ENCODE peak calls at places on chromosome 4, in five cellular contexts. One of them, this sample, is unnamed.

GRCh38 chr4:41693629-41694028 is 54.9 kb downstream of the PHOX2B start:
- DNase-seq in ovary: no peak
- DNase-seq in left lung: no peak
- DNase-seq in upper lobe of right lung: no peak
- DNase-seq in CD4-positive, alpha-beta T cell: no peak
- DNase-seq in this sample: no peak

GRCh38 chr4:153486281-153487151 is 20.4 kb downstream of the TMEM131L start:
- DNase-seq in ovary: no peak
- DNase-seq in left lung: no peak
- DNase-seq in upper lobe of right lung: no peak
- DNase-seq in CD4-positive, alpha-beta T cell: no peak
- DNase-seq in this sample: peak

GRCh38 chr4:121192500-121192899 is 28.4 kb upstream of the TNIP3 start:
- DNase-seq in ovary: no peak
- DNase-seq in left lung: no peak
- DNase-seq in upper lobe of right lung: no peak
- DNase-seq in CD4-positive, alpha-beta T cell: no peak
- DNase-seq in this sample: peak

GRCh38 chr4:83626245-83626843 is 90.4 kb downstream of the GPAT3 start:
- DNase-seq in ovary: no peak
- DNase-seq in left lung: no peak
- DNase-seq in upper lobe of right lung: no peak
- DNase-seq in CD4-positive, alpha-beta T cell: no peak
- DNase-seq in this sample: no peak

GRCh38 chr4:64230709-64231310 is 178.4 kb downstream of the TECRL start:
- DNase-seq in ovary: no peak
- DNase-seq in left lung: no peak
- DNase-seq in upper lobe of right lung: no peak
- DNase-seq in CD4-positive, alpha-beta T cell: no peak
- DNase-seq in this sample: peak

GRCh38 chr4:11503166-11503565 is 74.5 kb upstream of the HS3ST1 start:
- DNase-seq in ovary: no peak
- DNase-seq in left lung: no peak
- DNase-seq in upper lobe of right lung: no peak
- DNase-seq in CD4-positive, alpha-beta T cell: no peak
- DNase-seq in this sample: no peak

GRCh38 chr4:40763228-40763716 is 13.5 kb downstream of the NSUN7 start:
- DNase-seq in ovary: no peak
- DNase-seq in left lung: no peak
- DNase-seq in upper lobe of right lung: no peak
- DNase-seq in CD4-positive, alpha-beta T cell: no peak
- DNase-seq in this sample: no peak

GRCh38 chr4:187780070-187780469 is 215.5 kb upstream of the ZFP42 start:
- DNase-seq in ovary: no peak
- DNase-seq in left lung: no peak
- DNase-seq in upper lobe of right lung: no peak
- DNase-seq in CD4-positive, alpha-beta T cell: no peak
- DNase-seq in this sample: no peak

GRCh38 chr4:79652232-79652631 is 244.2 kb upstream of the GK2 start:
- DNase-seq in ovary: no peak
- DNase-seq in left lung: no peak
- DNase-seq in upper lobe of right lung: no peak
- DNase-seq in CD4-positive, alpha-beta T cell: no peak
- DNase-seq in this sample: no peak

GRCh38 chr4:74237425-74237966 is 70.8 kb upstream of the EPGN start:
- DNase-seq in ovary: no peak
- DNase-seq in left lung: no peak
- DNase-seq in upper lobe of right lung: no peak
- DNase-seq in CD4-positive, alpha-beta T cell: no peak
- DNase-seq in this sample: no peak

GRCh38 chr4:124953059-124953850 is 240.7 kb upstream of the ANKRD50 start:
- DNase-seq in ovary: no peak
- DNase-seq in left lung: no peak
- DNase-seq in upper lobe of right lung: no peak
- DNase-seq in CD4-positive, alpha-beta T cell: no peak
- DNase-seq in this sample: no peak

GRCh38 chr4:122456228-122457106 is at the start of gene IL2:
- DNase-seq in ovary: no peak
- DNase-seq in left lung: no peak
- DNase-seq in upper lobe of right lung: no peak
- DNase-seq in CD4-positive, alpha-beta T cell: no peak
- DNase-seq in this sample: no peak

GRCh38 chr4:56531823-56532222 is 26.2 kb downstream of the ARL9 start:
- DNase-seq in ovary: no peak
- DNase-seq in left lung: no peak
- DNase-seq in upper lobe of right lung: no peak
- DNase-seq in CD4-positive, alpha-beta T cell: no peak
- DNase-seq in this sample: no peak

GRCh38 chr4:41865306-41865980 is 69.8 kb upstream of the TMEM33 start:
- DNase-seq in ovary: no peak
- DNase-seq in left lung: peak
- DNase-seq in upper lobe of right lung: peak
- DNase-seq in CD4-positive, alpha-beta T cell: no peak
- DNase-seq in this sample: peak

GRCh38 chr4:87499415-87500106 is 29.6 kb downstream of the SPARCL1 start:
- DNase-seq in ovary: no peak
- DNase-seq in left lung: no peak
- DNase-seq in upper lobe of right lung: no peak
- DNase-seq in CD4-positive, alpha-beta T cell: no peak
- DNase-seq in this sample: no peak

GRCh38 chr4:86015412-86016350 is 344.2 kb downstream of the MAPK10 start:
- DNase-seq in ovary: no peak
- DNase-seq in left lung: no peak
- DNase-seq in upper lobe of right lung: no peak
- DNase-seq in CD4-positive, alpha-beta T cell: no peak
- DNase-seq in this sample: no peak

GRCh38 chr4:10655968-10656367 is 28.6 kb downstream of the CLNK start:
- DNase-seq in ovary: no peak
- DNase-seq in left lung: no peak
- DNase-seq in upper lobe of right lung: no peak
- DNase-seq in CD4-positive, alpha-beta T cell: no peak
- DNase-seq in this sample: no peak

GRCh38 chr4:128707864-128708263 is 101.6 kb upstream of the JADE1 start:
- DNase-seq in ovary: no peak
- DNase-seq in left lung: no peak
- DNase-seq in upper lobe of right lung: no peak
- DNase-seq in CD4-positive, alpha-beta T cell: no peak
- DNase-seq in this sample: no peak

GRCh38 chr4:83771113-83771705 is 235.3 kb downstream of the GPAT3 start:
- DNase-seq in ovary: no peak
- DNase-seq in left lung: peak
- DNase-seq in upper lobe of right lung: no peak
- DNase-seq in CD4-positive, alpha-beta T cell: no peak
- DNase-seq in this sample: peak

GRCh38 chr4:117893207-117893606 is 141.1 kb upstream of the NDST3 start:
- DNase-seq in ovary: no peak
- DNase-seq in left lung: no peak
- DNase-seq in upper lobe of right lung: no peak
- DNase-seq in CD4-positive, alpha-beta T cell: no peak
- DNase-seq in this sample: no peak

GRCh38 chr4:142778908-142779307 is 67.2 kb downstream of the INPP4B start:
- DNase-seq in ovary: no peak
- DNase-seq in left lung: no peak
- DNase-seq in upper lobe of right lung: no peak
- DNase-seq in CD4-positive, alpha-beta T cell: no peak
- DNase-seq in this sample: no peak

GRCh38 chr4:8185280-8185679 is 13.8 kb upstream of the SH3TC1 start:
- DNase-seq in ovary: no peak
- DNase-seq in left lung: no peak
- DNase-seq in upper lobe of right lung: no peak
- DNase-seq in CD4-positive, alpha-beta T cell: no peak
- DNase-seq in this sample: no peak

GRCh38 chr4:15870079-15870478 is 68.5 kb downstream of the FGFBP1 start:
- DNase-seq in ovary: no peak
- DNase-seq in left lung: no peak
- DNase-seq in upper lobe of right lung: no peak
- DNase-seq in CD4-positive, alpha-beta T cell: no peak
- DNase-seq in this sample: no peak

GRCh38 chr4:127055349-127055748 is 577.4 kb upstream of the INTU start:
- DNase-seq in ovary: no peak
- DNase-seq in left lung: no peak
- DNase-seq in upper lobe of right lung: no peak
- DNase-seq in CD4-positive, alpha-beta T cell: no peak
- DNase-seq in this sample: no peak

GRCh38 chr4:8351931-8352367 is 82.4 kb downstream of the HTRA3 start:
- DNase-seq in ovary: peak
- DNase-seq in left lung: peak
- DNase-seq in upper lobe of right lung: peak
- DNase-seq in CD4-positive, alpha-beta T cell: no peak
- DNase-seq in this sample: no peak

GRCh38 chr4:52877006-52877405 is 14.9 kb downstream of the RASL11B start:
- DNase-seq in ovary: no peak
- DNase-seq in left lung: no peak
- DNase-seq in upper lobe of right lung: no peak
- DNase-seq in CD4-positive, alpha-beta T cell: no peak
- DNase-seq in this sample: peak

GRCh38 chr4:108763226-108763593 is 357 bp upstream of the ETNPPL start:
- DNase-seq in ovary: no peak
- DNase-seq in left lung: no peak
- DNase-seq in upper lobe of right lung: no peak
- DNase-seq in CD4-positive, alpha-beta T cell: no peak
- DNase-seq in this sample: no peak

GRCh38 chr4:102809190-102809589 is 18.2 kb downstream of the UBE2D3 start:
- DNase-seq in ovary: no peak
- DNase-seq in left lung: no peak
- DNase-seq in upper lobe of right lung: no peak
- DNase-seq in CD4-positive, alpha-beta T cell: no peak
- DNase-seq in this sample: no peak

GRCh38 chr4:102808009-102808408 is 19.3 kb downstream of the UBE2D3 start:
- DNase-seq in ovary: no peak
- DNase-seq in left lung: no peak
- DNase-seq in upper lobe of right lung: no peak
- DNase-seq in CD4-positive, alpha-beta T cell: no peak
- DNase-seq in this sample: no peak

GRCh38 chr4:102807345-102807744 is 20.0 kb downstream of the UBE2D3 start:
- DNase-seq in ovary: no peak
- DNase-seq in left lung: no peak
- DNase-seq in upper lobe of right lung: no peak
- DNase-seq in CD4-positive, alpha-beta T cell: no peak
- DNase-seq in this sample: no peak

DNA sequence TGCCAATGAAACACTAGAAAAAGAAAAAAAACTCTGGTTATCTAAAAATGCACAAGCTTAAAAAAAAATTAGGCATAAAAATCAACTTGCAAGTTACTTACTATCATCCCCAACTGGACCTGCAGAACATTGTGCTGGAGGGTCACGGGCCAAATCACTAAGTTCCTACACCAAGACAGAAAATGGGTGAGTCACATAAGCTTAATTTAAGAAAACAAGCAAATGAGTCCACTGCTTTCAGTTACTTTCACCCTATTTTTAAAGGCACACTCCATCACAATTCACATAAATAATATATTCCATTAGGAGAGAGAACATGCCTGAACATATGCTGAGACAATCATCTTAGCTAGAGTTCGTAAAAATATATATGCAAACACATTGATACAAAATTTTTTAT is 17.7 kb downstream of the UBE2D3 start:
- DNase-seq in ovary: no peak
- DNase-seq in left lung: no peak
- DNase-seq in upper lobe of right lung: no peak
- DNase-seq in CD4-positive, alpha-beta T cell: no peak
- DNase-seq in this sample: no peak
- H3K27ac ChIP-seq in ovary: no peak
- H3K27ac ChIP-seq in left lung: no peak
- H3K27ac ChIP-seq in upper lobe of right lung: no peak
- H3K27ac ChIP-seq in CD4-positive, alpha-beta T cell: no peak
- H3K27ac ChIP-seq in this sample: no peak

GRCh38 chr4:169773889-169774288 is 16.1 kb upstream of the HPF1 start:
- DNase-seq in ovary: no peak
- DNase-seq in left lung: no peak
- DNase-seq in upper lobe of right lung: no peak
- DNase-seq in CD4-positive, alpha-beta T cell: no peak
- DNase-seq in this sample: no peak

GRCh38 chr4:169770411-169770810 is 12.7 kb upstream of the HPF1 start:
- DNase-seq in ovary: no peak
- DNase-seq in left lung: no peak
- DNase-seq in upper lobe of right lung: no peak
- DNase-seq in CD4-positive, alpha-beta T cell: no peak
- DNase-seq in this sample: no peak

GRCh38 chr4:169774466-169775445 is 17.0 kb upstream of the HPF1 start:
- DNase-seq in ovary: no peak
- DNase-seq in left lung: peak
- DNase-seq in upper lobe of right lung: no peak
- DNase-seq in CD4-positive, alpha-beta T cell: peak
- DNase-seq in this sample: peak
- TF ChIP-seq CTCF in ovary: no peak
- TF ChIP-seq CTCF in left lung: no peak
- TF ChIP-seq CTCF in upper lobe of right lung: peak
- TF ChIP-seq CTCF in CD4-positive, alpha-beta T cell: peak
- TF ChIP-seq CTCF in this sample: peak

GRCh38 chr4:168524897-168525296 is 28.0 kb downstream of the PALLD start:
- DNase-seq in ovary: no peak
- DNase-seq in left lung: no peak
- DNase-seq in upper lobe of right lung: no peak
- DNase-seq in CD4-positive, alpha-beta T cell: no peak
- DNase-seq in this sample: no peak

GRCh38 chr4:168524006-168524405 is 27.2 kb downstream of the PALLD start:
- DNase-seq in ovary: no peak
- DNase-seq in left lung: no peak
- DNase-seq in upper lobe of right lung: no peak
- DNase-seq in CD4-positive, alpha-beta T cell: no peak
- DNase-seq in this sample: no peak

GRCh38 chr4:168521736-168522135 is 24.9 kb downstream of the PALLD start:
- DNase-seq in ovary: no peak
- DNase-seq in left lung: no peak
- DNase-seq in upper lobe of right lung: no peak
- DNase-seq in CD4-positive, alpha-beta T cell: no peak
- DNase-seq in this sample: no peak

GRCh38 chr4:168522829-168523228 is 26.0 kb downstream of the PALLD start:
- DNase-seq in ovary: no peak
- DNase-seq in left lung: no peak
- DNase-seq in upper lobe of right lung: no peak
- DNase-seq in CD4-positive, alpha-beta T cell: no peak
- DNase-seq in this sample: no peak

GRCh38 chr4:168522371-168522770 is 25.5 kb downstream of the PALLD start:
- DNase-seq in ovary: no peak
- DNase-seq in left lung: no peak
- DNase-seq in upper lobe of right lung: no peak
- DNase-seq in CD4-positive, alpha-beta T cell: no peak
- DNase-seq in this sample: no peak
- H3K27ac ChIP-seq in ovary: no peak
- H3K27ac ChIP-seq in left lung: no peak
- H3K27ac ChIP-seq in upper lobe of right lung: no peak
- H3K27ac ChIP-seq in CD4-positive, alpha-beta T cell: no peak
- H3K27ac ChIP-seq in this sample: no peak

DNA sequence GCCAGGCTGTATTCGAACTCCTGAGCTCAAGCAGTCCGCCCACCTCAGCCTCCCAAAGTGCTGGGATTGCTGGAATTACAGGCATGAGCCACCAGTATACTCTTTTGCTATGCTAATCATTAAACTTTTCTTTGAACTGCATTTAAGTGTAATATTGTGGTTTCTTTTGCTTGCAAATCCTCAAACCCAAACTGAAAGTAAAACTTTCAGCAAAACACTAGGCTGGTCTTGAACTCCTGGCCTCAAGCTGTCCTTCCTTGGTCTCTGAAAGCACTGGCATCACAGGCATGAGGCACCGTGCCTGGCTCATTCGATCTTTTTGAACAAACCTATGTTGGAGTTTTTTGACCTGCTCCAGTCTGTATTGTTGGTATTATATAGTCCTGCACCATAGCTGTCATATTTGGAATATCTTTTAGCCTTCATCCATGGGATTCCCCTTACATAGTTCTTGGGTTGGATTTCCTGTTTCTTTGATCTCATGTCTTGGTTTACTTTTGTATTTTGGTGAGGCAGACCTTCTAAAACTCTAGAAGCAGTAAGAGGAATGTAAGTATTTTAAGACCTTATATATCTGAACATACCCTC is 34.1 kb downstream of the MOB1B start:
- DNase-seq in ovary: no peak
- DNase-seq in left lung: no peak
- DNase-seq in upper lobe of right lung: no peak
- DNase-seq in CD4-positive, alpha-beta T cell: no peak
- DNase-seq in this sample: no peak
- TF ChIP-seq CTCF in ovary: no peak
- TF ChIP-seq CTCF in left lung: no peak
- TF ChIP-seq CTCF in upper lobe of right lung: no peak
- TF ChIP-seq CTCF in CD4-positive, alpha-beta T cell: no peak
- TF ChIP-seq CTCF in this sample: no peak

This sample was measured in endodermal cell.